ENCODE peak calls at places on chromosomes 1 and 21, in seven cellular contexts. One of them, this sample, is unnamed. For H3K27me3, the result is how much of the 10 kb centered on the place peaks cover.

GRCh38 chr1:25899792-25900191 is 6.4 kb downstream of the STMN1 start:
- DNase-seq in fibroblast of lung: no peak
- DNase-seq in SJSA1: no peak
- DNase-seq in stomach: no peak
- DNase-seq in psoas muscle: no peak
- DNase-seq in body of pancreas: no peak
- DNase-seq in astrocyte: no peak
- DNase-seq in this sample: no peak

GRCh38 chr21:46667735-46668380 is 32.4 kb downstream of the PRMT2 start:
- DNase-seq in fibroblast of lung: peak
- DNase-seq in SJSA1: peak
- DNase-seq in stomach: no peak
- DNase-seq in psoas muscle: peak
- DNase-seq in body of pancreas: no peak
- DNase-seq in astrocyte: peak
- DNase-seq in this sample: peak

GRCh38 chr1:62398377-62398776 is 38.5 kb upstream of the USP1 start:
- DNase-seq in fibroblast of lung: peak
- DNase-seq in SJSA1: peak
- DNase-seq in stomach: no peak
- DNase-seq in psoas muscle: no peak
- DNase-seq in body of pancreas: no peak
- DNase-seq in astrocyte: peak
- DNase-seq in this sample: peak

GRCh38 chr1:210321131-210321530 is 7.6 kb upstream of the HHAT start:
- DNase-seq in fibroblast of lung: no peak
- DNase-seq in SJSA1: no peak
- DNase-seq in stomach: no peak
- DNase-seq in psoas muscle: no peak
- DNase-seq in body of pancreas: no peak
- DNase-seq in astrocyte: no peak
- DNase-seq in this sample: peak

GRCh38 chr1:240435996-240436566 is 175.9 kb downstream of the GREM2 start:
- DNase-seq in fibroblast of lung: no peak
- DNase-seq in SJSA1: no peak
- DNase-seq in stomach: no peak
- DNase-seq in psoas muscle: no peak
- DNase-seq in body of pancreas: no peak
- DNase-seq in astrocyte: peak
- DNase-seq in this sample: peak

GRCh38 chr21:42081138-42081537 is 10.0 kb downstream of the UMODL1 start:
- DNase-seq in fibroblast of lung: no peak
- DNase-seq in SJSA1: peak
- DNase-seq in stomach: no peak
- DNase-seq in psoas muscle: no peak
- DNase-seq in body of pancreas: no peak
- DNase-seq in astrocyte: peak
- DNase-seq in this sample: peak

GRCh38 chr21:34932233-34932632 is 116.9 kb downstream of the RUNX1 start:
- DNase-seq in fibroblast of lung: no peak
- DNase-seq in SJSA1: no peak
- DNase-seq in stomach: no peak
- DNase-seq in psoas muscle: no peak
- DNase-seq in body of pancreas: no peak
- DNase-seq in astrocyte: no peak
- DNase-seq in this sample: no peak

GRCh38 chr1:92992066-92992465 is 30.8 kb upstream of the DIPK1A start:
- DNase-seq in fibroblast of lung: no peak
- DNase-seq in SJSA1: no peak
- DNase-seq in stomach: no peak
- DNase-seq in psoas muscle: no peak
- DNase-seq in body of pancreas: no peak
- DNase-seq in astrocyte: peak
- DNase-seq in this sample: no peak

GRCh38 chr1:9081473-9081872 is 12.0 kb upstream of the SLC2A5 start:
- DNase-seq in fibroblast of lung: no peak
- DNase-seq in SJSA1: no peak
- DNase-seq in stomach: no peak
- DNase-seq in psoas muscle: no peak
- DNase-seq in body of pancreas: no peak
- DNase-seq in astrocyte: no peak
- DNase-seq in this sample: no peak

GRCh38 chr1:178168535-178168934 is 74.6 kb downstream of the RASAL2 start:
- DNase-seq in fibroblast of lung: peak
- DNase-seq in SJSA1: no peak
- DNase-seq in stomach: no peak
- DNase-seq in psoas muscle: no peak
- DNase-seq in body of pancreas: no peak
- DNase-seq in astrocyte: peak
- DNase-seq in this sample: peak

GRCh38 chr1:10776206-10776905 is 20.1 kb downstream of the CASZ1 start:
- DNase-seq in fibroblast of lung: no peak
- DNase-seq in SJSA1: no peak
- DNase-seq in stomach: peak
- DNase-seq in psoas muscle: peak
- DNase-seq in body of pancreas: peak
- DNase-seq in astrocyte: no peak
- DNase-seq in this sample: peak

GRCh38 chr1:29501227-29501976 is 265.1 kb downstream of the PTPRU start:
- DNase-seq in fibroblast of lung: no peak
- DNase-seq in SJSA1: no peak
- DNase-seq in stomach: no peak
- DNase-seq in psoas muscle: no peak
- DNase-seq in body of pancreas: no peak
- DNase-seq in astrocyte: no peak
- DNase-seq in this sample: no peak

DNA sequence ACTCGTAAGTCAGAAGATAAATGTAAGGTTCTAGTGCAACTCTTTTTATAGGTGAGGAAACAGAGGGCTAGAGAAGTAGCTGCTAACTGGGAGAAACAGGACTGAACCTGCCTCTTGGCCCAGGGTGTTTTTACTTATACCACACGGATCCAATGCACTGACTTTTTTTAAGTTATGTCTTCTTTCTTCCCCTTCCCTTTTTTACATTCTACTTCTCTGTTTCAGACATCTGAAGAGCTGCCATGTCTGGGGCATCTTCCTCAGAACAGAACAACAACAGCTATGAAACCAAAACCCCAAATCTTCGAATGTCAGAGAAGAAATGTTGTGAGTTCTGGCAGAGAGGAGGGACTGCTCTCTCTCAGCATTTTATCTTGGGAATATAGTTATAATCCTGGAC is 1.4 kb downstream of the PFKFB2 start:
- DNase-seq in fibroblast of lung: no peak
- DNase-seq in SJSA1: no peak
- DNase-seq in stomach: no peak
- DNase-seq in psoas muscle: no peak
- DNase-seq in body of pancreas: no peak
- DNase-seq in astrocyte: no peak
- DNase-seq in this sample: no peak
- H3K4me3 ChIP-seq in fibroblast of lung: no peak
- H3K4me3 ChIP-seq in SJSA1: no peak
- H3K4me3 ChIP-seq in stomach: no peak
- H3K4me3 ChIP-seq in psoas muscle: peak
- H3K4me3 ChIP-seq in body of pancreas: no peak
- H3K4me3 ChIP-seq in astrocyte: no peak
- H3K4me3 ChIP-seq in this sample: no peak

DNA sequence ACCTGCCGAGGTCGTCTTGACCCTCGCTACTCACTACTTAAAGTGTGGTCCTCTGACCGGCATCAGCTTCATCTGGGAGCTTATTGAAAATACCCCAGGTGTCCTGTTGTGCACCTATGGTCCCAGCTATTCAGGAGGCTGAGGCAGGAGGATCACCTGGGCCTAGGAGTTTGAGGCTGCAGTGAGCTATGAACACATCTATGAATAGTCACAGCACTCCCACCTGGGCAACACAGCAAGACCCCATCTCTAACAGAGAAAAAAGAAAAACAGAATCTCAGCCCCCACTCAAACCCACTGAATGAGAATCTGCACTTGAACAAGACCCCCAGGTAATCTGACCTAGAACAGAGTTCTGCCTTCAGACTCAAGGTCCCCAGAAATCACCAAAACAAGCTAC is 8.7 kb upstream of the OLIG1 start:
- DNase-seq in fibroblast of lung: no peak
- DNase-seq in SJSA1: no peak
- DNase-seq in stomach: no peak
- DNase-seq in psoas muscle: no peak
- DNase-seq in body of pancreas: no peak
- DNase-seq in astrocyte: no peak
- DNase-seq in this sample: no peak
- H3K27me3 ChIP-seq in fibroblast of lung: under half
- H3K27me3 ChIP-seq in SJSA1: under half
- H3K27me3 ChIP-seq in stomach: half or more
- H3K27me3 ChIP-seq in psoas muscle: under half
- H3K27me3 ChIP-seq in body of pancreas: under half
- H3K27me3 ChIP-seq in astrocyte: half or more
- H3K27me3 ChIP-seq in this sample: under half

GRCh38 chr1:100721502-100722205 is 2.1 kb downstream of the VCAM1 start:
- DNase-seq in fibroblast of lung: peak
- DNase-seq in SJSA1: peak
- DNase-seq in stomach: peak
- DNase-seq in psoas muscle: no peak
- DNase-seq in body of pancreas: peak
- DNase-seq in astrocyte: peak
- DNase-seq in this sample: peak
- H3K4me3 ChIP-seq in fibroblast of lung: peak
- H3K4me3 ChIP-seq in SJSA1: peak
- H3K4me3 ChIP-seq in stomach: peak
- H3K4me3 ChIP-seq in psoas muscle: peak
- H3K4me3 ChIP-seq in body of pancreas: no peak
- H3K4me3 ChIP-seq in astrocyte: peak
- H3K4me3 ChIP-seq in this sample: no peak

GRCh38 chr1:156937883-156938282 is 17.5 kb downstream of the LRRC71 start:
- DNase-seq in fibroblast of lung: no peak
- DNase-seq in SJSA1: no peak
- DNase-seq in stomach: no peak
- DNase-seq in psoas muscle: peak
- DNase-seq in body of pancreas: no peak
- DNase-seq in astrocyte: no peak
- DNase-seq in this sample: no peak
- H3K27me3 ChIP-seq in fibroblast of lung: under half
- H3K27me3 ChIP-seq in SJSA1: under half
- H3K27me3 ChIP-seq in stomach: under half
- H3K27me3 ChIP-seq in psoas muscle: under half
- H3K27me3 ChIP-seq in body of pancreas: under half
- H3K27me3 ChIP-seq in astrocyte: under half
- H3K27me3 ChIP-seq in this sample: under half

This sample was measured in bronchial epithelial cell.